ENCODE peak calls at places on chromosomes 1 and 21, in five cellular contexts. O, F, T, S and Z are unnamed samples.
A peak's percentile ranks its signal among the peaks of the same experiment; 100 is the strongest.

GRCh38 chr1:86061660-86062059 is 94.9 kb downstream of the COL24A1 start:
- DNase-seq in O (no peak), F (no peak), T (no peak), S (no peak), Z (no peak)

GRCh38 chr1:22888320-22889075 is 84.2 kb downstream of the LACTBL1 start:
- DNase-seq in O (peak; percentile 50), F (no peak), T (no peak), S (no peak), Z (no peak)

GRCh38 chr1:241990040-241990439 is 8.9 kb downstream of the MAP1LC3C start:
- DNase-seq in O (peak; percentile 99), F (no peak), T (peak; percentile 39), S (peak; percentile 81), Z (peak; percentile 71)

GRCh38 chr1:209756608-209757445 is 974 bp downstream of the TRAF3IP3 start:
- DNase-seq in O (no peak), F (peak; percentile 51), T (no peak), S (no peak), Z (no peak)

GRCh38 chr1:92736395-92736794 is 48.5 kb downstream of the EVI5 start:
- DNase-seq in O (peak; percentile 39), F (no peak), T (no peak), S (no peak), Z (no peak)

GRCh38 chr1:228004331-228004871 is 2.4 kb upstream of the WNT3A start:
- DNase-seq in O (peak; percentile 32), F (no peak), T (peak; percentile 21), S (peak; percentile 53), Z (no peak)

GRCh38 chr1:76352741-76353435 is 278.3 kb downstream of the ST6GALNAC3 start:
- DNase-seq in O (no peak), F (no peak), T (no peak), S (no peak), Z (no peak)

GRCh38 chr1:38512789-38513188 is 346.8 kb downstream of the RRAGC start:
- DNase-seq in O (no peak), F (no peak), T (no peak), S (no peak), Z (peak; percentile 71)

GRCh38 chr1:214216779-214217178 is 64.2 kb upstream of the SMYD2 start:
- DNase-seq in O (no peak), F (no peak), T (no peak), S (no peak), Z (no peak)

GRCh38 chr21:16942703-16943102 is 570.1 kb upstream of the CXADR start:
- DNase-seq in O (peak; percentile 42), F (no peak), T (no peak), S (no peak), Z (no peak)

GRCh38 chr1:23459338-23459757 is 24.6 kb downstream of the ASAP3 start:
- DNase-seq in O (no peak), F (no peak), T (no peak), S (no peak), Z (no peak)